ENCODE peak calls at places on chromosomes 5 and 9, in ten cellular contexts. R is cardiac muscle cell, C is brain microvascular endothelial cell, P is prostate gland, D is K562, O is colonic mucosa, G is spleen, T is PC-9, M is A673, W is lung. S is an unnamed sample.

GRCh38 chr5:112779531-112779930 is 41.8 kb downstream of the APC start:
- DNase-seq in R (no peak), C (no peak), P (no peak), D (no peak), O (no peak), G (no peak), T (no peak), M (no peak), W (no peak), S (no peak)

GRCh38 chr5:157116483-157116954 is 7.7 kb upstream of the HAVCR2 start:
- DNase-seq in R (no peak), C (no peak), P (no peak), D (no peak), O (no peak), G (no peak), T (no peak), M (no peak), W (no peak), S (no peak)

GRCh38 chr5:173161148-173161547 is 16.8 kb downstream of the BNIP1 start:
- DNase-seq in R (no peak), C (no peak), P (no peak), D (no peak), O (no peak), G (no peak), T (no peak), M (no peak), W (no peak), S (no peak)

GRCh38 chr9:130140701-130141100 is 31.5 kb upstream of the NCS1 start:
- DNase-seq in R (no peak), C (no peak), P (no peak), D (no peak), O (no peak), G (no peak), T (no peak), M (no peak), W (no peak), S (no peak)

GRCh38 chr5:43648499-43649124 is 45.6 kb downstream of the NNT start:
- DNase-seq in R (no peak), C (no peak), P (no peak), D (no peak), O (no peak), G (no peak), T (peak; percentile 29), M (no peak), W (no peak), S (no peak)

GRCh38 chr5:10424124-10424731 is 17.5 kb upstream of the ROPN1L start:
- DNase-seq in R (peak; percentile 50), C (peak; percentile 27), P (peak; percentile 17), D (no peak), O (no peak), G (no peak), T (no peak), M (peak; percentile 73), W (no peak), S (peak; percentile 44)

GRCh38 chr9:137252555-137253506 is 1.7 kb downstream of the STPG3 start:
- DNase-seq in R (peak; percentile 52), C (no peak), P (no peak), D (peak; percentile 48), O (no peak), G (no peak), T (no peak), M (no peak), W (no peak), S (no peak)

GRCh38 chr9:94139672-94140417 is 55.6 kb downstream of the PTPDC1 start:
- DNase-seq in R (no peak), C (peak; percentile 96), P (peak; percentile 68), D (peak; percentile 62), O (peak; percentile 46), G (no peak), T (no peak), M (peak; percentile 62), W (peak; percentile 78), S (peak; percentile 40)

GRCh38 chr5:162248107-162248713 is 180.6 kb downstream of the GABRG2 start:
- DNase-seq in R (no peak), C (no peak), P (no peak), D (peak; percentile 7), O (no peak), G (no peak), T (no peak), M (peak; percentile 17), W (no peak), S (no peak)

GRCh38 chr9:136120438-136120844 is 1.8 kb upstream of the TMEM250 start:
- DNase-seq in R (no peak), C (no peak), P (no peak), D (no peak), O (no peak), G (peak; percentile 82), T (no peak), M (no peak), W (no peak), S (no peak)

GRCh38 chr5:128736567-128736966 is 198.5 kb upstream of the FBN2 start:
- DNase-seq in R (no peak), C (no peak), P (peak; percentile 7), D (no peak), O (peak; percentile 33), G (no peak), T (no peak), M (no peak), W (no peak), S (peak; percentile 33)

GRCh38 chr9:74973714-74974113 is 21.0 kb upstream of the C9orf40 start:
- DNase-seq in R (no peak), C (no peak), P (no peak), D (no peak), O (no peak), G (no peak), T (no peak), M (no peak), W (no peak), S (no peak)

GRCh38 chr5:134503937-134504437 is 21.5 kb upstream of the JADE2 start:
- DNase-seq in R (no peak), C (no peak), P (no peak), D (no peak), O (no peak), G (no peak), T (no peak), M (peak; percentile 34), W (no peak), S (no peak)

DNA sequence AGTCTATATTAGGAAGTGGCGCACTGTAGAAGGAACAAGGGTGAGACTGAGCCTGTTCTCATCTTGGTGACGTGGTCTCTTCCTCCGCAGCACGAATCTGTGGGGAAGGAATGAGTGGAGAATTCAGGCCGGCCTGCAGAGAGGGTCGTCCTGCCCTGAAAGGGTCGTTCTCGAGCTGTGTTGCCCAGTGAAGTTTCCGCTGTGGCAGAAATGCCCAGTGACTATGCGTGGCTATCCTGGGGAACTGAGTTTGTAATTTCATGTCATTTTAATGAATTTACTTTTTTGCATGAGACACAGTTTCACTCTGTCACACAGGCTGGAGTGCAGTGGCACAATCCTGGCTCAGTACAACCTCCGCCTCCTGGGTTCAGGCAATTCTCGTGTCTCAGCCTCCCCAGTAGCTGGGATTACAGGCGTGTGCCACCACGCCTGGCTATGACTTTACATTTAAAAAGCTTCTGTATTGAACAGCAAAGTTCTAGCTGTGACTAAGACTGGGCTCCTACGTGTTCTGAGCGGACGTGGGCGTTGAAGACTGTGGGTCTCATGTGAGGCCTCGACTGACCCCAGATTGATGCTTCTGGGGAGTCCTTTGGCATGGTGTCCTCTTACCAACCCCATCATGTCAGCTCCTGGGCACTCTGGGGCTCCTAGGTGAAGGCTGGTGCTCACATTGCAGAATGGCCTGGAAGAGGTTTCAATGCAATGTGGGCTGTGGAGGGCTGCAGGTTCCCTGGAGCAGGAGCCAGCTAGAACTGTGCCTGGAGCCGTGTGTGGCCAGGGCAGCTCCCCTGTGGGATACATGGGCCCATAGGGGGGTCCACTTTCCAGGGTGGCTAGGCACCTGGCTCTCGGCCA is 29.4 kb downstream of the SLC25A25 start:
- DNase-seq in R (no peak), C (no peak), P (no peak), D (no peak), O (no peak), G (peak; percentile 68), T (no peak), M (no peak), W (no peak), S (no peak)
- H3K27ac ChIP-seq in R (peak overlapping the region; percentile 100), C (peak overlapping the region; percentile 96), P (peak overlapping the region; percentile 90), D (peak overlapping the region; percentile 89), O (peak overlapping the region; percentile 87), G (peak overlapping the region; percentile 86), T (peak overlapping the region; percentile 82), M (peak overlapping the region; percentile 80), W (peak overlapping the region; percentile 95), S (peak overlapping the region; percentile 81)

DNA sequence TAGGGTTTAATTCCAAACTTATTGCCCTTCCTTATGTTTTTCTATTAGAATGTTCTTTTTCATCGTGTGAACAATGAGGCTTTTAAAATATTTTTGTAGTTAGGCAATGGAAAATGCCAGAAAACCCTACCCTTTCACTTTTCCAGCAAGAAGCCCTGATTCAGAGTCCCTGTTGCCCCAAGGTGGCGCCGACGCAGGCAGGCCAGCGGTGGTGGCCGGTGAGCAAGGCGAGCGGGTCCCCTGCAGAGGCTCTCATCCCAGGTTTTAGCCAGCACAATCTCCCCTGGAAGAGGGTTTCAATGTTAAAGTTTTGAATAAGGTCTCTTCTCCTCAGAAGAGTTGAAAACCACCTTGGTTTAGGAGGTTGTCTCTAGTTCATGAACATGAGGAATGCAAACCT is 40.8 kb upstream of the CKMT2 start:
- DNase-seq in R (no peak), C (no peak), P (no peak), D (no peak), O (no peak), G (no peak), T (no peak), M (no peak), W (no peak), S (no peak)
- TF ChIP-seq CTCF in R (no peak), C (peak; percentile 15), P (no peak), D (no peak), O (no peak), G (no peak), T (no peak), M (peak; percentile 29), W (no peak), S (no peak)

DNA sequence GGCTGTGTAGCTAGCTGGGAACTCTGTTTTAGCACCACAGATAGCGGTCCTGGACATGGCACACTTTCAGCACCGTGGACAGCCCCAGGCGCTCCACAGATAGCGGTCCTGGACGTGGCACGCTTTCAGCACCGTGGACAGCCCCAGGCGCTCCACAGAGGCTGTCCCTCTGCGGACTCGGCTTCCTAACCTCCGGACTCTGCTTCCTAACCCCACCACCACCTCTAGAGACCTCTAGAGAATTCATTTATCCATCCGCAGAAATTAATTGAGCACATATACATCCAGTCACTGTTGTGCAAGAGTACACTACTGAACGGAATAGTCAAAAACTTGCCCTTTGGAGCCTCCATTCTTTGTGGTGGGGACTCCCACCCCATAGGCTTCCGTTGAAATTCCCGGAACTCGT is 27.4 kb downstream of the UNC5A start:
- DNase-seq in R (peak; percentile 99), C (peak; percentile 88), P (peak; percentile 78), D (peak; percentile 80), O (peak; percentile 84), G (peak; percentile 88), T (no peak), M (peak; percentile 75), W (peak; percentile 83), S (no peak)
- H3K27me3 ChIP-seq in R (no peaks in the 10 kb centered on the region), C (peaks cover 4% of the 10 kb centered on the region), P (peaks cover 8% of the 10 kb centered on the region), D (peaks cover 53% of the 10 kb centered on the region), O (no peaks in the 10 kb centered on the region), G (no peaks in the 10 kb centered on the region), T (no peaks in the 10 kb centered on the region), M (no peaks in the 10 kb centered on the region), W (peaks cover 7% of the 10 kb centered on the region), S (peaks cover 3% of the 10 kb centered on the region)

DNA sequence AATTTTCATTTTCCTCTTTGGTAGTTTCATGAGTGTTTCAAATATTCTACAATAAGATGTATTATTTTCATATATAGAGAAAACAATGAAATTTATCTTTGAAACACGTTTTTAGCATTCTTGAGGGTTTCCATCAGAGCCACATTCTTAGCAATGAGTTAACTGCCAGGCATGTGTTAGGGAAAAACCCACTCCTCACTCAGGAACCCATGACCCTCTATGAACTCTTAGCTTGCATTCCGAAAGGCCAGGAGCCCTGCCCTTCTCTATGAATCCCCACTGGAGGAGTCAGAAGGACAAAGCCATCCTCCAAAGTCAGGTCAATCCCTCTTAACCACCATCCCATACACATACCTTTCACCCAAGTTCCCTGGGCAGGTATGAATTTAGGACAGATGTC is 57.5 kb downstream of the ADAMTS12 start:
- DNase-seq in R (no peak), C (peak; percentile 80), P (no peak), D (no peak), O (no peak), G (no peak), T (no peak), M (no peak), W (no peak), S (no peak)
- H3K27ac ChIP-seq in R (no peak overlapping the region), C (peak overlapping the region; percentile 82), P (no peak overlapping the region), D (no peak overlapping the region), O (no peak overlapping the region), G (no peak overlapping the region), T (no peak overlapping the region), M (no peak overlapping the region), W (no peak overlapping the region), S (no peak overlapping the region)